ENCODE peak calls at places on chromosomes 1 and 21, in seven cellular contexts. S is H1, T is trophoblast cell, R is mesendoderm, F is H9, X is mesenchymal stem cell, I is neuronal stem cell. V is an unnamed sample.

GRCh38 chr21:42593007-42593814 is 60.2 kb upstream of the PDE9A start:
- DNase-seq in F (peak; percentile 87), I (peak; percentile 59), R (peak; percentile 83), T (peak; percentile 33), S (peak; percentile 85), X (peak; percentile 65), V (peak; percentile 26)

GRCh38 chr1:228884196-228884595 is 148.9 kb downstream of the RHOU start:
- DNase-seq in I (no peak), R (no peak), X (no peak), F (no peak), S (no peak), T (no peak), V (no peak)

GRCh38 chr21:45753445-45753844 is 109.9 kb downstream of the PCBP3 start:
- DNase-seq in R (no peak), I (no peak), S (no peak), F (no peak), X (no peak), T (no peak), V (no peak)

GRCh38 chr1:1223891-1224290 is 7.9 kb downstream of the SDF4 start:
- DNase-seq in R (no peak), X (no peak), F (no peak), I (no peak), S (no peak), T (no peak), V (no peak)

GRCh38 chr1:227888404-227889046 is 59.2 kb downstream of the WNT9A start:
- DNase-seq in F (no peak), I (no peak), T (no peak), R (no peak), X (no peak), S (peak; percentile 44), V (no peak)

GRCh38 chr1:6511461-6512244 is 20.2 kb upstream of the PLEKHG5 start:
- DNase-seq in I (no peak), S (no peak), T (no peak), F (no peak), R (no peak), X (no peak), V (no peak)

GRCh38 chr1:227942716-227943261 is 4.9 kb downstream of the WNT9A start:
- DNase-seq in R (no peak), T (no peak), I (no peak), S (no peak), F (no peak), X (no peak), V (no peak)

GRCh38 chr1:202967684-202968281 is 726 bp upstream of the CYB5R1 start:
- DNase-seq in X (no peak), T (peak; percentile 62), S (no peak), I (no peak), F (no peak), R (peak; percentile 21), V (no peak)

GRCh38 chr1:38134294-38134755 is 87.7 kb upstream of the POU3F1 start:
- DNase-seq in X (no peak), F (no peak), T (no peak), S (no peak), R (peak; percentile 42), I (no peak), V (no peak)

GRCh38 chr1:210250665-210250997 is 18.0 kb downstream of the SERTAD4 start:
- DNase-seq in X (peak; percentile 42), T (peak; percentile 13), I (peak; percentile 40), R (peak; percentile 91), S (peak; percentile 71), F (peak; percentile 85), V (no peak)

GRCh38 chr1:222459652-222460051 is 88.3 kb downstream of the HHIPL2 start:
- DNase-seq in F (no peak), X (no peak), S (no peak), T (no peak), I (no peak), R (peak; percentile 10), V (no peak)

GRCh38 chr1:200165493-200166220 is 138.1 kb downstream of the NR5A2 start:
- DNase-seq in I (no peak), F (no peak), R (no peak), T (no peak), X (no peak), S (no peak), V (no peak)

GRCh38 chr1:109570414-109570813 is 22.0 kb downstream of the GNAI3 start:
- DNase-seq in R (peak; percentile 72), F (no peak), I (no peak), X (no peak), T (peak; percentile 78), S (no peak), V (peak; percentile 50)

GRCh38 chr21:36628096-36628495 is 70.8 kb upstream of the SIM2 start:
- DNase-seq in S (no peak), X (no peak), I (no peak), T (no peak), F (no peak), R (no peak), V (no peak)

GRCh38 chr21:35697321-35697808 is 363.0 kb downstream of the SETD4 start:
- DNase-seq in X (peak; percentile 64), I (no peak), S (no peak), R (no peak), T (no peak), F (no peak), V (peak; percentile 35)

GRCh38 chr21:32772281-32773047 is 909 bp upstream of the PAXBP1 start:
- DNase-seq in T (peak; percentile 71), X (peak; percentile 67), S (no peak), F (no peak), I (peak; percentile 17), R (peak; percentile 20), V (peak; percentile 20)

GRCh38 chr1:185681034-185681633 is 53.1 kb upstream of the HMCN1 start:
- DNase-seq in R (peak; percentile 73), X (peak; percentile 53), T (peak; percentile 27), I (peak; percentile 26), S (no peak), F (no peak), V (peak; percentile 44)

GRCh38 chr1:153535664-153536585 is at the start of gene S100A6:
- DNase-seq in I (no peak), X (peak; percentile 88), R (no peak), F (no peak), S (no peak), T (peak; percentile 59), V (peak; percentile 89)

GRCh38 chr1:157272264-157272663 is 134.1 kb upstream of the ETV3 start:
- DNase-seq in I (no peak), F (no peak), R (no peak), T (no peak), X (no peak), S (no peak), V (no peak)
- H4K8ac ChIP-seq in I (no peak overlapping the region), F (no peak overlapping the region), R (no peak overlapping the region), T (no peak overlapping the region), X (no peak overlapping the region), S (no peak overlapping the region), V (no peak overlapping the region)

DNA sequence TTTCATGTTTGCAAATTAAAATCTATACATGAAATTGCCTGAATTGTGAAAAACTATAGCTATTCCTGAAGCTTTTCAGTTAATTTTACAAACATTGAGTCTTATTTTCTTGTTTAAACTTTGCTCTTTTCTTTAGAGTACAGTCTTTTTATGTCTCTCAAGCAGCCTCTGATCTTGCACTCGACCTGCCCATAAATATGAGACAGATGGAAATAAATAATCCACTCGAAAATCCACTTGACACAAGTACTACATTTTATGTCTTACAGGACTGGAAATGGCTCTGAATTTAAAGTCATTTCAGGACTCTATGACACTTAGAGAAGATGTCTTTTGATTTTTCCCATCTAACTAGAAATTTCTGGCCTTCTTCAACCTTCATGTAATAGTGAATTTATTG is 283.8 kb downstream of the USP25 start:
- DNase-seq in X (no peak), S (no peak), T (no peak), R (no peak), F (no peak), I (no peak), V (no peak)
- H4K8ac ChIP-seq in X (no peak overlapping the region), S (no peak overlapping the region), T (no peak overlapping the region), R (no peak overlapping the region), F (no peak overlapping the region), I (no peak overlapping the region), V (no peak overlapping the region)

GRCh38 chr1:94928293-94928939 is 1.5 kb upstream of the CNN3 start:
- DNase-seq in S (no peak), I (no peak), X (no peak), F (no peak), T (no peak), R (no peak), V (no peak)

GRCh38 chr1:94931254-94931841 is 4.4 kb upstream of the CNN3 start:
- DNase-seq in F (no peak), S (no peak), X (no peak), T (no peak), I (no peak), R (no peak), V (no peak)

GRCh38 chr1:94927405-94928175 is 680 bp upstream of the CNN3 start:
- DNase-seq in X (peak; percentile 75), T (peak; percentile 19), I (peak; percentile 66), F (peak; percentile 81), R (peak; percentile 86), S (no peak), V (peak; percentile 67)

GRCh38 chr1:94929816-94930215 is 2.9 kb upstream of the CNN3 start:
- DNase-seq in F (no peak), T (no peak), S (no peak), R (peak; percentile 62), X (no peak), I (no peak), V (no peak)

GRCh38 chr1:94929351-94929814 is 2.5 kb upstream of the CNN3 start:
- DNase-seq in T (no peak), F (no peak), X (peak; percentile 57), I (no peak), R (no peak), S (no peak), V (no peak)
- H4K8ac ChIP-seq in T (no peak overlapping the region), F (no peak overlapping the region), X (peak overlapping the region; percentile 12), I (no peak overlapping the region), R (no peak overlapping the region), S (no peak overlapping the region), V (peak overlapping the region; percentile 26)

GRCh38 chr1:31207590-31207989 is 32.1 kb downstream of the NKAIN1 start:
- DNase-seq in T (no peak), F (no peak), X (no peak), R (no peak), S (no peak), I (no peak), V (no peak)

GRCh38 chr1:31203215-31203614 is 36.5 kb downstream of the NKAIN1 start:
- DNase-seq in F (no peak), T (no peak), X (no peak), R (no peak), I (no peak), S (no peak), V (no peak)

GRCh38 chr1:31207046-31207445 is 32.6 kb downstream of the NKAIN1 start:
- DNase-seq in F (no peak), S (no peak), R (no peak), X (no peak), I (no peak), T (no peak), V (no peak)

GRCh38 chr1:31208361-31208945 is 31.2 kb downstream of the NKAIN1 start:
- DNase-seq in F (no peak), I (no peak), R (no peak), T (no peak), X (no peak), S (no peak), V (no peak)
- H4K8ac ChIP-seq in F (no peak overlapping the region), I (no peak overlapping the region), R (no peak overlapping the region), T (no peak overlapping the region), X (no peak overlapping the region), S (peak overlapping the region; percentile 35), V (no peak overlapping the region)

V was measured in IMR-90.